ENCODE peak calls at places on chromosome 6, in nine cellular contexts. One of them, this sample, is unnamed.

GRCh38 chr6:11876934-11877433 is 98.4 kb upstream of the ADTRP start:
- DNase-seq in RWPE2: no peak
- DNase-seq in tibial artery: no peak
- DNase-seq in suprapubic skin: no peak
- DNase-seq in naive thymus-derived CD4-positive, alpha-beta T cell: no peak
- DNase-seq in lower lobe of right lung: no peak
- DNase-seq in CD8-positive, alpha-beta T cell: no peak
- DNase-seq in effector memory CD4-positive, alpha-beta T cell: no peak
- DNase-seq in fibroblast of lung: no peak
- DNase-seq in this sample: peak; percentile 49

GRCh38 chr6:165662671-165663282 is at the start of gene PDE10A:
- DNase-seq in lower lobe of right lung: no peak
- DNase-seq in RWPE2: no peak
- DNase-seq in tibial artery: peak; percentile 28
- DNase-seq in effector memory CD4-positive, alpha-beta T cell: no peak
- DNase-seq in naive thymus-derived CD4-positive, alpha-beta T cell: no peak
- DNase-seq in fibroblast of lung: peak; percentile 19
- DNase-seq in suprapubic skin: no peak
- DNase-seq in CD8-positive, alpha-beta T cell: no peak
- DNase-seq in this sample: no peak

GRCh38 chr6:77055711-77056110 is 407.6 kb downstream of the HTR1B start:
- DNase-seq in tibial artery: no peak
- DNase-seq in naive thymus-derived CD4-positive, alpha-beta T cell: no peak
- DNase-seq in effector memory CD4-positive, alpha-beta T cell: no peak
- DNase-seq in suprapubic skin: no peak
- DNase-seq in fibroblast of lung: no peak
- DNase-seq in CD8-positive, alpha-beta T cell: no peak
- DNase-seq in RWPE2: no peak
- DNase-seq in lower lobe of right lung: no peak
- DNase-seq in this sample: no peak

GRCh38 chr6:38169826-38170526 is 350.4 kb downstream of the ZFAND3 start:
- DNase-seq in effector memory CD4-positive, alpha-beta T cell: no peak
- DNase-seq in tibial artery: no peak
- DNase-seq in CD8-positive, alpha-beta T cell: no peak
- DNase-seq in fibroblast of lung: no peak
- DNase-seq in RWPE2: no peak
- DNase-seq in lower lobe of right lung: peak; percentile 39
- DNase-seq in naive thymus-derived CD4-positive, alpha-beta T cell: no peak
- DNase-seq in suprapubic skin: no peak
- DNase-seq in this sample: peak; percentile 56

GRCh38 chr6:118725944-118726343 is 74.6 kb upstream of the CEP85L start:
- DNase-seq in tibial artery: no peak
- DNase-seq in suprapubic skin: no peak
- DNase-seq in fibroblast of lung: no peak
- DNase-seq in CD8-positive, alpha-beta T cell: peak; percentile 52
- DNase-seq in lower lobe of right lung: no peak
- DNase-seq in effector memory CD4-positive, alpha-beta T cell: peak; percentile 25
- DNase-seq in RWPE2: no peak
- DNase-seq in naive thymus-derived CD4-positive, alpha-beta T cell: peak; percentile 53
- DNase-seq in this sample: no peak

GRCh38 chr6:139981810-139982550 is 607.5 kb upstream of the CITED2 start:
- DNase-seq in tibial artery: no peak
- DNase-seq in effector memory CD4-positive, alpha-beta T cell: no peak
- DNase-seq in CD8-positive, alpha-beta T cell: no peak
- DNase-seq in fibroblast of lung: peak; percentile 61
- DNase-seq in suprapubic skin: no peak
- DNase-seq in RWPE2: no peak
- DNase-seq in lower lobe of right lung: no peak
- DNase-seq in naive thymus-derived CD4-positive, alpha-beta T cell: peak; percentile 11
- DNase-seq in this sample: no peak

GRCh38 chr6:144083172-144083571 is 12.2 kb downstream of the SF3B5 start:
- DNase-seq in fibroblast of lung: no peak
- DNase-seq in effector memory CD4-positive, alpha-beta T cell: no peak
- DNase-seq in tibial artery: no peak
- DNase-seq in lower lobe of right lung: no peak
- DNase-seq in CD8-positive, alpha-beta T cell: no peak
- DNase-seq in naive thymus-derived CD4-positive, alpha-beta T cell: no peak
- DNase-seq in RWPE2: no peak
- DNase-seq in suprapubic skin: no peak
- DNase-seq in this sample: no peak

GRCh38 chr6:16799279-16800193 is 38.3 kb upstream of the ATXN1 start:
- DNase-seq in lower lobe of right lung: no peak
- DNase-seq in fibroblast of lung: peak; percentile 36
- DNase-seq in suprapubic skin: no peak
- DNase-seq in effector memory CD4-positive, alpha-beta T cell: no peak
- DNase-seq in tibial artery: no peak
- DNase-seq in RWPE2: no peak
- DNase-seq in naive thymus-derived CD4-positive, alpha-beta T cell: no peak
- DNase-seq in CD8-positive, alpha-beta T cell: no peak
- DNase-seq in this sample: no peak

GRCh38 chr6:14272111-14273085 is 154.8 kb downstream of the CD83 start:
- DNase-seq in CD8-positive, alpha-beta T cell: no peak
- DNase-seq in fibroblast of lung: peak; percentile 89
- DNase-seq in suprapubic skin: no peak
- DNase-seq in tibial artery: no peak
- DNase-seq in lower lobe of right lung: no peak
- DNase-seq in naive thymus-derived CD4-positive, alpha-beta T cell: no peak
- DNase-seq in effector memory CD4-positive, alpha-beta T cell: no peak
- DNase-seq in RWPE2: no peak
- DNase-seq in this sample: no peak

GRCh38 chr6:1191141-1191630 is 120.7 kb upstream of the FOXQ1 start:
- DNase-seq in tibial artery: no peak
- DNase-seq in fibroblast of lung: no peak
- DNase-seq in CD8-positive, alpha-beta T cell: no peak
- DNase-seq in naive thymus-derived CD4-positive, alpha-beta T cell: no peak
- DNase-seq in RWPE2: no peak
- DNase-seq in effector memory CD4-positive, alpha-beta T cell: no peak
- DNase-seq in lower lobe of right lung: no peak
- DNase-seq in suprapubic skin: no peak
- DNase-seq in this sample: no peak

GRCh38 chr6:158758941-158759479 is 60.2 kb downstream of the EZR start:
- DNase-seq in naive thymus-derived CD4-positive, alpha-beta T cell: no peak
- DNase-seq in effector memory CD4-positive, alpha-beta T cell: no peak
- DNase-seq in RWPE2: no peak
- DNase-seq in suprapubic skin: peak; percentile 75
- DNase-seq in lower lobe of right lung: no peak
- DNase-seq in fibroblast of lung: no peak
- DNase-seq in tibial artery: no peak
- DNase-seq in CD8-positive, alpha-beta T cell: no peak
- DNase-seq in this sample: no peak

GRCh38 chr6:158762787-158763439 is 56.3 kb downstream of the EZR start:
- DNase-seq in naive thymus-derived CD4-positive, alpha-beta T cell: no peak
- DNase-seq in CD8-positive, alpha-beta T cell: no peak
- DNase-seq in tibial artery: no peak
- DNase-seq in effector memory CD4-positive, alpha-beta T cell: no peak
- DNase-seq in lower lobe of right lung: no peak
- DNase-seq in RWPE2: no peak
- DNase-seq in suprapubic skin: peak; percentile 64
- DNase-seq in fibroblast of lung: no peak
- DNase-seq in this sample: peak; percentile 68

GRCh38 chr6:158759966-158760617 is 59.1 kb downstream of the EZR start:
- DNase-seq in CD8-positive, alpha-beta T cell: no peak
- DNase-seq in suprapubic skin: peak; percentile 48
- DNase-seq in fibroblast of lung: no peak
- DNase-seq in naive thymus-derived CD4-positive, alpha-beta T cell: no peak
- DNase-seq in effector memory CD4-positive, alpha-beta T cell: no peak
- DNase-seq in tibial artery: no peak
- DNase-seq in lower lobe of right lung: no peak
- DNase-seq in RWPE2: no peak
- DNase-seq in this sample: no peak

GRCh38 chr6:158761746-158762145 is 57.4 kb downstream of the EZR start:
- DNase-seq in CD8-positive, alpha-beta T cell: no peak
- DNase-seq in suprapubic skin: peak; percentile 4
- DNase-seq in fibroblast of lung: no peak
- DNase-seq in effector memory CD4-positive, alpha-beta T cell: no peak
- DNase-seq in tibial artery: no peak
- DNase-seq in RWPE2: no peak
- DNase-seq in lower lobe of right lung: no peak
- DNase-seq in naive thymus-derived CD4-positive, alpha-beta T cell: no peak
- DNase-seq in this sample: no peak

DNA sequence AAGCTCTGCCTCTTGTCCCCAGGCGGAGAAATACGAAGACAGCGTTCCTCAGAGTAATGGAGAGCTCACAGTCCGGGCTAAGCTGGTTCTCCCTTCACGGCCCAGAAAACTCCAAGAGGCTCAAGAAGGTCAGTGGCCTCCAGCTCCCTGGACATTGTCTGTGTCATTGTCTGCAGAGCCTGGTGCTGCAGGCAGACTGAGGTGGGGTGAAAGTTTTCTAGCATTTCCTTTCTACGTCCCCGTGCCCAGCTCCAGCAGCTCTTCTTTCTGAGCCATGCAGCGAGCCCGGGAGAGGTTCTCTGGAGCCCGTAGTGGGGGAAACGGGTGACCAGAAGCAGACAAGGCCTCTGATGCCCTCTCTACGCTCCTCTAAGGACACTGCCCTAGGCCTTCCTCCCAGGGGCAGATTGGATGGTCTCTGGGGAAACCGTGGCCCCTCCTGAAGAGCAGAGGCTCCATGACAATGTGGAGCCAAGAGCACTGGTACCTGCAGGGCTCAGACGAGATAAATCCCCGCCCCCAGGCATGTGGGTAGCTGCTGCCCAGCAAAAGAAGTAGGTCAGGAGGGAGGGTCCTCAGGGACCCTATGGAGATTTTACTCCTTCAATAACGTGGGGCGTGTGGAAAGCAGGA is 58.4 kb downstream of the EZR start:
- DNase-seq in fibroblast of lung: no peak
- DNase-seq in tibial artery: no peak
- DNase-seq in RWPE2: no peak
- DNase-seq in naive thymus-derived CD4-positive, alpha-beta T cell: no peak
- DNase-seq in effector memory CD4-positive, alpha-beta T cell: no peak
- DNase-seq in lower lobe of right lung: no peak
- DNase-seq in CD8-positive, alpha-beta T cell: no peak
- DNase-seq in suprapubic skin: peak; percentile 41
- DNase-seq in this sample: no peak
- H3K4me3 ChIP-seq in fibroblast of lung: no peak overlapping the region
- H3K4me3 ChIP-seq in tibial artery: no peak overlapping the region
- H3K4me3 ChIP-seq in RWPE2: no peak overlapping the region
- H3K4me3 ChIP-seq in naive thymus-derived CD4-positive, alpha-beta T cell: no peak overlapping the region
- H3K4me3 ChIP-seq in effector memory CD4-positive, alpha-beta T cell: no peak overlapping the region
- H3K4me3 ChIP-seq in lower lobe of right lung: no peak overlapping the region
- H3K4me3 ChIP-seq in CD8-positive, alpha-beta T cell: no peak overlapping the region
- H3K4me3 ChIP-seq in suprapubic skin: no peak overlapping the region
- H3K4me3 ChIP-seq in this sample: no peak overlapping the region

GRCh38 chr6:129110687-129111343 is 227.9 kb downstream of the LAMA2 start:
- DNase-seq in lower lobe of right lung: no peak
- DNase-seq in RWPE2: no peak
- DNase-seq in CD8-positive, alpha-beta T cell: no peak
- DNase-seq in effector memory CD4-positive, alpha-beta T cell: no peak
- DNase-seq in naive thymus-derived CD4-positive, alpha-beta T cell: no peak
- DNase-seq in tibial artery: no peak
- DNase-seq in fibroblast of lung: no peak
- DNase-seq in suprapubic skin: no peak
- DNase-seq in this sample: no peak

GRCh38 chr6:129105793-129106192 is 222.9 kb downstream of the LAMA2 start:
- DNase-seq in suprapubic skin: no peak
- DNase-seq in naive thymus-derived CD4-positive, alpha-beta T cell: no peak
- DNase-seq in lower lobe of right lung: no peak
- DNase-seq in effector memory CD4-positive, alpha-beta T cell: no peak
- DNase-seq in fibroblast of lung: no peak
- DNase-seq in tibial artery: no peak
- DNase-seq in RWPE2: no peak
- DNase-seq in CD8-positive, alpha-beta T cell: no peak
- DNase-seq in this sample: no peak

GRCh38 chr6:129105035-129105434 is 222.1 kb downstream of the LAMA2 start:
- DNase-seq in effector memory CD4-positive, alpha-beta T cell: no peak
- DNase-seq in fibroblast of lung: no peak
- DNase-seq in CD8-positive, alpha-beta T cell: no peak
- DNase-seq in tibial artery: no peak
- DNase-seq in suprapubic skin: no peak
- DNase-seq in RWPE2: no peak
- DNase-seq in naive thymus-derived CD4-positive, alpha-beta T cell: no peak
- DNase-seq in lower lobe of right lung: no peak
- DNase-seq in this sample: no peak

GRCh38 chr6:129111853-129112252 is 228.9 kb downstream of the LAMA2 start:
- DNase-seq in fibroblast of lung: no peak
- DNase-seq in RWPE2: no peak
- DNase-seq in CD8-positive, alpha-beta T cell: no peak
- DNase-seq in tibial artery: no peak
- DNase-seq in naive thymus-derived CD4-positive, alpha-beta T cell: no peak
- DNase-seq in effector memory CD4-positive, alpha-beta T cell: no peak
- DNase-seq in lower lobe of right lung: no peak
- DNase-seq in suprapubic skin: no peak
- DNase-seq in this sample: no peak

DNA sequence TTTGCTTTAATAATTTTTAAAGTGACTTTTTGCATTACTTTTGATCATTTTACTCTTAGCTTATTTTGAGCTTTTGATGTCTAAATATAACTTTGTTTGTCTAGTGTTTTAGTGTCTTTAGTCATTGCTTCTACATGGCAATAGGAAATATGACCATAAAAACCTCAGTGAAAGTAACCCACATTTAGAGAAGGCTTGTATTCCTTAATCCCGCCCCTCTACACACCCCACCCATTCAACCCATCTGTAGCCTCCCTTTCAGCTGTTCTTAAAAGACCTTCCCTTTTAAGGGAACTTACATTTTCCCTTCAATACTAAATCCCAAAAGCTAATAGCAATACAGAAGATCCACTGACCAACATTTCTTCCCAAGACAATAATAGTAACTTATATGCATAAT is 225.4 kb downstream of the LAMA2 start:
- DNase-seq in tibial artery: no peak
- DNase-seq in effector memory CD4-positive, alpha-beta T cell: no peak
- DNase-seq in fibroblast of lung: no peak
- DNase-seq in naive thymus-derived CD4-positive, alpha-beta T cell: no peak
- DNase-seq in suprapubic skin: no peak
- DNase-seq in lower lobe of right lung: no peak
- DNase-seq in RWPE2: no peak
- DNase-seq in CD8-positive, alpha-beta T cell: no peak
- DNase-seq in this sample: no peak
- H3K9me3 ChIP-seq in tibial artery: no peaks in the 10 kb centered on the region
- H3K9me3 ChIP-seq in effector memory CD4-positive, alpha-beta T cell: no peaks in the 10 kb centered on the region
- H3K9me3 ChIP-seq in fibroblast of lung: no peaks in the 10 kb centered on the region
- H3K9me3 ChIP-seq in naive thymus-derived CD4-positive, alpha-beta T cell: no peaks in the 10 kb centered on the region
- H3K9me3 ChIP-seq in suprapubic skin: no peaks in the 10 kb centered on the region
- H3K9me3 ChIP-seq in lower lobe of right lung: no peaks in the 10 kb centered on the region
- H3K9me3 ChIP-seq in RWPE2: no peaks in the 10 kb centered on the region
- H3K9me3 ChIP-seq in CD8-positive, alpha-beta T cell: no peaks in the 10 kb centered on the region
- H3K9me3 ChIP-seq in this sample: no peaks in the 10 kb centered on the region

GRCh38 chr6:26361544-26361943 is 3.5 kb upstream of the BTN3A2 start:
- DNase-seq in fibroblast of lung: no peak
- DNase-seq in RWPE2: no peak
- DNase-seq in naive thymus-derived CD4-positive, alpha-beta T cell: no peak
- DNase-seq in CD8-positive, alpha-beta T cell: no peak
- DNase-seq in suprapubic skin: no peak
- DNase-seq in tibial artery: no peak
- DNase-seq in effector memory CD4-positive, alpha-beta T cell: no peak
- DNase-seq in lower lobe of right lung: no peak
- DNase-seq in this sample: no peak
- H3K4me3 ChIP-seq in fibroblast of lung: no peak overlapping the region
- H3K4me3 ChIP-seq in RWPE2: no peak overlapping the region
- H3K4me3 ChIP-seq in naive thymus-derived CD4-positive, alpha-beta T cell: no peak overlapping the region
- H3K4me3 ChIP-seq in CD8-positive, alpha-beta T cell: no peak overlapping the region
- H3K4me3 ChIP-seq in suprapubic skin: no peak overlapping the region
- H3K4me3 ChIP-seq in tibial artery: no peak overlapping the region
- H3K4me3 ChIP-seq in effector memory CD4-positive, alpha-beta T cell: no peak overlapping the region
- H3K4me3 ChIP-seq in lower lobe of right lung: no peak overlapping the region
- H3K4me3 ChIP-seq in this sample: no peak overlapping the region

DNA sequence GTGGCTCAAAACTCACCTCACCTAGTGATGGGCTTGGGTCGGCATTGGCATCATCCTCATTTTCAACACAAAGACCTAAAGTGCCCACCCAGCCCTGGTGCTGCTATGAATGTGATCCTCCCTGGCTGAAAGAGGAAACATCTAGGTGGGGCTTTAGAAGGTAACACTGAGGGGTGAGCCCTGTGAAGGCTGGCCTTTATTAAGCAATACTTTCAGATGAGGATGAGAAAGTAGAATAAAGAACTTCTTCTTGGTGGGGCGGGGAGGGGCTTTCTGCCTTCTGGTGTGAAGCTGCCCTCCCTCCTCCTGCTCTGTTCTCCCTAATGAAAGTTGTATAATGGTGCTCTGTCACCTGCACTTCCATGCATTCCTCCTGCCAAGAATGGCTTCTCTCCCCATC is 133.0 kb upstream of the TRAF3IP2 start:
- DNase-seq in RWPE2: no peak
- DNase-seq in tibial artery: no peak
- DNase-seq in CD8-positive, alpha-beta T cell: no peak
- DNase-seq in suprapubic skin: no peak
- DNase-seq in fibroblast of lung: no peak
- DNase-seq in effector memory CD4-positive, alpha-beta T cell: no peak
- DNase-seq in naive thymus-derived CD4-positive, alpha-beta T cell: no peak
- DNase-seq in lower lobe of right lung: no peak
- DNase-seq in this sample: no peak
- H3K9me3 ChIP-seq in RWPE2: no peaks in the 10 kb centered on the region
- H3K9me3 ChIP-seq in tibial artery: no peaks in the 10 kb centered on the region
- H3K9me3 ChIP-seq in CD8-positive, alpha-beta T cell: no peaks in the 10 kb centered on the region
- H3K9me3 ChIP-seq in suprapubic skin: no peaks in the 10 kb centered on the region
- H3K9me3 ChIP-seq in fibroblast of lung: no peaks in the 10 kb centered on the region
- H3K9me3 ChIP-seq in effector memory CD4-positive, alpha-beta T cell: no peaks in the 10 kb centered on the region
- H3K9me3 ChIP-seq in naive thymus-derived CD4-positive, alpha-beta T cell: no peaks in the 10 kb centered on the region
- H3K9me3 ChIP-seq in lower lobe of right lung: no peaks in the 10 kb centered on the region
- H3K9me3 ChIP-seq in this sample: no peaks in the 10 kb centered on the region

This sample was measured in Peyer's patch.